ENCODE peak calls at places on chromosomes 12 and 14, in eight cellular contexts. R is pancreas; S is OCI-LY7; B is epithelial cell of prostate; X is A549; G is right lobe of liver; E is CD8-positive, alpha-beta T cell; V is mammary epithelial cell. U is an unnamed sample.

GRCh38 chr14:77339407-77339806 is 18.6 kb downstream of the GSTZ1 start:
- DNase-seq in V (peak; percentile 28), S (no peak), R (no peak), G (no peak), B (peak; percentile 10), X (no peak), E (no peak), U (no peak)

GRCh38 chr12:108121353-108121752 is 7.7 kb upstream of the WSCD2 start:
- DNase-seq in G (no peak), R (no peak), B (no peak), E (no peak), S (no peak), X (no peak), V (no peak), U (no peak)

GRCh38 chr14:28652782-28653181 is 113.8 kb upstream of the FOXG1 start:
- DNase-seq in X (peak; percentile 13), B (peak; percentile 82), S (no peak), E (no peak), G (no peak), V (peak; percentile 91), R (no peak), U (peak; percentile 69)

GRCh38 chr14:58299665-58300202 is 1.4 kb downstream of the ARID4A start:
- DNase-seq in X (no peak), B (no peak), V (peak; percentile 21), E (peak; percentile 9), R (peak; percentile 56), S (peak; percentile 33), G (no peak), U (no peak)

GRCh38 chr14:55803506-55804197 is 223.6 kb downstream of the KTN1 start:
- DNase-seq in V (no peak), X (no peak), G (no peak), B (no peak), E (no peak), R (no peak), S (no peak), U (no peak)

GRCh38 chr14:22982477-22983245 is at the start of gene AJUBA:
- DNase-seq in S (no peak), R (peak; percentile 85), X (peak; percentile 95), E (peak; percentile 69), V (peak; percentile 92), G (peak; percentile 90), B (peak; percentile 62), U (peak; percentile 93)

GRCh38 chr12:100077367-100077766 is 65.3 kb downstream of the BLTP3B start:
- DNase-seq in G (no peak), S (no peak), V (no peak), X (no peak), B (no peak), R (no peak), E (no peak), U (no peak)

GRCh38 chr12:131380220-131380957 is 330.5 kb upstream of the SFSWAP start:
- DNase-seq in S (no peak), E (no peak), R (no peak), G (no peak), B (no peak), X (no peak), V (no peak), U (no peak)

GRCh38 chr12:905273-906076 is 44.0 kb downstream of the RAD52 start:
- DNase-seq in R (no peak), E (no peak), V (no peak), B (no peak), G (no peak), S (no peak), X (no peak), U (no peak)

GRCh38 chr12:68290126-68290525 is 36.7 kb upstream of the IL22 start:
- DNase-seq in B (no peak), X (no peak), V (peak; percentile 17), S (no peak), R (no peak), G (no peak), E (no peak), U (no peak)

GRCh38 chr12:41619705-41620104 is 431.6 kb downstream of the PDZRN4 start:
- DNase-seq in S (no peak), B (no peak), G (no peak), X (no peak), E (no peak), R (no peak), V (no peak), U (no peak)

GRCh38 chr14:72516936-72517408 is 376.9 kb downstream of the DPF3 start:
- DNase-seq in B (peak; percentile 18), X (no peak), G (peak; percentile 61), E (peak; percentile 71), V (peak; percentile 64), R (peak; percentile 68), S (peak; percentile 71), U (no peak)

GRCh38 chr12:63668028-63668799 is at the start of gene DPY19L2:
- DNase-seq in S (no peak), B (no peak), X (peak; percentile 40), E (peak; percentile 39), V (peak; percentile 33), G (no peak), R (peak; percentile 78), U (peak; percentile 5)

GRCh38 chr12:51871918-51872688 is 15.8 kb upstream of the ANKRD33 start:
- DNase-seq in S (no peak), B (no peak), R (no peak), V (no peak), X (no peak), G (no peak), E (no peak), U (no peak)

GRCh38 chr14:103105580-103106168 is 11.1 kb downstream of the EXOC3L4 start:
- DNase-seq in B (no peak), X (no peak), E (no peak), R (no peak), V (no peak), G (no peak), S (peak; percentile 88), U (no peak)

GRCh38 chr12:77521458-77522115 is 309.1 kb upstream of the NAV3 start:
- DNase-seq in S (no peak), X (no peak), V (no peak), R (no peak), G (no peak), B (no peak), E (no peak), U (no peak)

GRCh38 chr14:64114166-64114565 is 180.0 kb downstream of the ESR2 start:
- DNase-seq in B (no peak), X (no peak), V (no peak), S (no peak), R (peak; percentile 56), G (peak; percentile 59), E (no peak), U (no peak)

GRCh38 chr12:89453579-89453978 is 71.0 kb downstream of the GALNT4 start:
- DNase-seq in V (peak; percentile 51), E (no peak), X (no peak), R (no peak), G (no peak), S (no peak), B (no peak), U (no peak)

GRCh38 chr12:12473223-12473622 is 89.4 kb downstream of the DUSP16 start:
- DNase-seq in X (no peak), G (no peak), V (no peak), R (no peak), B (no peak), E (no peak), S (no peak), U (no peak)

GRCh38 chr12:12477532-12477890 is 85.2 kb downstream of the DUSP16 start:
- DNase-seq in X (no peak), R (no peak), B (no peak), E (no peak), V (no peak), S (no peak), G (no peak), U (no peak)

GRCh38 chr12:12474471-12474928 is 88.2 kb downstream of the DUSP16 start:
- DNase-seq in R (no peak), E (peak; percentile 16), V (no peak), B (no peak), S (no peak), G (no peak), X (no peak), U (no peak)

GRCh38 chr12:12476836-12477531 is 85.7 kb downstream of the DUSP16 start:
- DNase-seq in S (no peak), V (no peak), E (no peak), R (no peak), B (no peak), X (no peak), G (no peak), U (no peak)

DNA sequence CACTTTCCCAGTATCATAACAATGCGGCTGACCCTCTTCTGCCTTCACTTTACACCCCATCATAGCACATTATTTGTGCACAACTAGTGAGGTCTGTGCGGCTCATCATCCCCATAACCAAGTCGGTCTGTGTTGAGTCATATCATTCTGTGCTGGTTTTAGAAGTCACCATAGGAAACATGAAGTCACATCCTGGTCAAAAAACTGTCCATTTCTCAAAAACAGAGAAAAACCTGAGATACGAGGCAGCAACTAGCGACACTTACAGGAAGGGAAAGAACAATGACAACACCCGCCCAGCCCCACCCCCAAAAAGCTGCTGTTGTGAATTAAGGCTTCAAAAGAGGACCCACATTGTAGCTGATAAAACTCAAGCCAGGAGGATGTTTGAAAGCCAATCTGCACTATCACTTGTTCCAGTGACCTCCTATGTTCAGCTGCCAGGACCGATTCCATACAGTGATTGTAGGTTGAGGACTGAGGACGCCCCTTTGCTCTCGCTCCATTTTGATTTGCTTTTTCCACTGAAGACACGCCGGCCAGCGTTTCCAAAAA is 87.7 kb downstream of the DUSP16 start:
- DNase-seq in V (no peak), E (peak; percentile 40), G (no peak), R (no peak), S (no peak), X (no peak), B (no peak), U (no peak)
- H3K27ac ChIP-seq in V (no peak overlapping the region), E (peak overlapping the region; percentile 22), G (peak overlapping the region; percentile 24), R (no peak overlapping the region), S (no peak overlapping the region), X (no peak overlapping the region), B (no peak overlapping the region), U (no peak overlapping the region)

GRCh38 chr12:60752589-60752988 is 1156.8 kb downstream of the SLC16A7 start:
- DNase-seq in B (no peak), R (no peak), E (no peak), G (no peak), S (no peak), V (no peak), X (no peak), U (no peak)
- H3K27ac ChIP-seq in B (no peak overlapping the region), R (no peak overlapping the region), E (no peak overlapping the region), G (no peak overlapping the region), S (no peak overlapping the region), V (no peak overlapping the region), X (no peak overlapping the region), U (no peak overlapping the region)

DNA sequence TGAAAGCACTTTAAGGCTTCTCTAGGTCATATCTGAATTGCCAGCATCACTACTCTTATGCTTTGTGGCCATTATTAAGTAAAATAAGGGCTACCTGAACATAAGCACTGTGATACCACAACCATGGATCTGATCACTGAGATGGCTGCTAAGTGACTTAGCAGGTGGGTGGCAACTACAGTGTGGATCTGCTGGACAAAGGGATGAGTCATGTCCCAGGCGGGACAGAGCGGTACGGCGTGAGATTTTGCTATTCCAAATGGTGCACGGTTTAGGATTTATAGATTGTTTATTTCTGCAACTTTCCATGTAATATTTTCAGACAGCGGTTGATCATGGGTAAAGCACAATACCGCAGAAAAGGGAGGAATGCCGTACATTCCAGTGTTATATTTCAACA is 39.4 kb downstream of the MLXIP start:
- DNase-seq in R (peak; percentile 6), E (no peak), G (no peak), B (no peak), X (no peak), S (no peak), V (no peak), U (no peak)
- H3K27ac ChIP-seq in R (peak overlapping the region; percentile 42), E (no peak overlapping the region), G (peak overlapping the region; percentile 68), B (no peak overlapping the region), X (no peak overlapping the region), S (no peak overlapping the region), V (no peak overlapping the region), U (no peak overlapping the region)

GRCh38 chr14:68686212-68686478 is 106.7 kb downstream of the ZFP36L1 start:
- DNase-seq in S (no peak), R (no peak), X (no peak), E (no peak), G (no peak), V (no peak), B (no peak), U (no peak)
- H3K27ac ChIP-seq in S (peak overlapping the region; percentile 97), R (peak overlapping the region; percentile 75), X (peak overlapping the region; percentile 86), E (peak overlapping the region; percentile 50), G (no peak overlapping the region), V (peak overlapping the region; percentile 96), B (peak overlapping the region; percentile 92), U (peak overlapping the region; percentile 86)